ENCODE peak calls at places on chromosomes 16 and 17, in ten cellular contexts. One of them, this sample, is unnamed.

GRCh38 chr17:41226051-41226450 is 397 bp upstream of the KRTAP9-2 start:
- DNase-seq in HCT116: no peak
- DNase-seq in prostate gland: no peak
- DNase-seq in K562: no peak
- DNase-seq in GM12878: no peak
- DNase-seq in H1: no peak
- DNase-seq in suprapubic skin: no peak
- DNase-seq in stomach: no peak
- DNase-seq in sigmoid colon: no peak
- DNase-seq in upper lobe of left lung: no peak
- DNase-seq in this sample: no peak

GRCh38 chr16:69406780-69407331 is 17.6 kb upstream of the CYB5B start:
- DNase-seq in K562: peak
- DNase-seq in stomach: no peak
- DNase-seq in prostate gland: no peak
- DNase-seq in suprapubic skin: no peak
- DNase-seq in GM12878: no peak
- DNase-seq in sigmoid colon: no peak
- DNase-seq in H1: no peak
- DNase-seq in upper lobe of left lung: no peak
- DNase-seq in HCT116: peak
- DNase-seq in this sample: no peak

GRCh38 chr17:27762527-27763305 is 37.6 kb downstream of the NOS2 start:
- DNase-seq in suprapubic skin: no peak
- DNase-seq in H1: peak
- DNase-seq in stomach: no peak
- DNase-seq in prostate gland: no peak
- DNase-seq in upper lobe of left lung: no peak
- DNase-seq in GM12878: no peak
- DNase-seq in K562: no peak
- DNase-seq in HCT116: no peak
- DNase-seq in sigmoid colon: no peak
- DNase-seq in this sample: no peak

GRCh38 chr17:45052052-45052772 is 780 bp upstream of the DCAKD start:
- DNase-seq in H1: peak
- DNase-seq in prostate gland: peak
- DNase-seq in sigmoid colon: peak
- DNase-seq in upper lobe of left lung: peak
- DNase-seq in suprapubic skin: peak
- DNase-seq in K562: peak
- DNase-seq in HCT116: no peak
- DNase-seq in stomach: peak
- DNase-seq in GM12878: no peak
- DNase-seq in this sample: no peak

GRCh38 chr17:15257316-15257925 is 7.7 kb downstream of the PMP22 start:
- DNase-seq in upper lobe of left lung: peak
- DNase-seq in K562: peak
- DNase-seq in GM12878: peak
- DNase-seq in sigmoid colon: peak
- DNase-seq in prostate gland: peak
- DNase-seq in HCT116: peak
- DNase-seq in stomach: peak
- DNase-seq in H1: peak
- DNase-seq in suprapubic skin: peak
- DNase-seq in this sample: no peak

GRCh38 chr17:38454528-38454927 is 26.3 kb downstream of the ARHGAP23 start:
- DNase-seq in prostate gland: peak
- DNase-seq in sigmoid colon: peak
- DNase-seq in stomach: peak
- DNase-seq in suprapubic skin: peak
- DNase-seq in HCT116: peak
- DNase-seq in K562: no peak
- DNase-seq in H1: no peak
- DNase-seq in upper lobe of left lung: no peak
- DNase-seq in GM12878: no peak
- DNase-seq in this sample: no peak

GRCh38 chr17:7466644-7467341 is 12.6 kb downstream of the ZBTB4 start:
- DNase-seq in prostate gland: no peak
- DNase-seq in upper lobe of left lung: no peak
- DNase-seq in H1: no peak
- DNase-seq in sigmoid colon: peak
- DNase-seq in suprapubic skin: no peak
- DNase-seq in K562: no peak
- DNase-seq in GM12878: no peak
- DNase-seq in stomach: peak
- DNase-seq in HCT116: no peak
- DNase-seq in this sample: no peak

GRCh38 chr16:65889533-65889966 is 476.9 kb upstream of the CDH5 start:
- DNase-seq in H1: no peak
- DNase-seq in K562: no peak
- DNase-seq in GM12878: no peak
- DNase-seq in stomach: no peak
- DNase-seq in suprapubic skin: no peak
- DNase-seq in upper lobe of left lung: no peak
- DNase-seq in prostate gland: peak
- DNase-seq in sigmoid colon: no peak
- DNase-seq in HCT116: no peak
- DNase-seq in this sample: peak

GRCh38 chr17:57396515-57396921 is 140.2 kb downstream of the MSI2 start:
- DNase-seq in GM12878: no peak
- DNase-seq in upper lobe of left lung: no peak
- DNase-seq in H1: no peak
- DNase-seq in HCT116: no peak
- DNase-seq in prostate gland: no peak
- DNase-seq in stomach: no peak
- DNase-seq in suprapubic skin: no peak
- DNase-seq in K562: no peak
- DNase-seq in sigmoid colon: no peak
- DNase-seq in this sample: no peak

GRCh38 chr17:47776330-47777197 is 43.5 kb downstream of the TBX21 start:
- DNase-seq in GM12878: no peak
- DNase-seq in sigmoid colon: no peak
- DNase-seq in HCT116: peak
- DNase-seq in prostate gland: no peak
- DNase-seq in H1: no peak
- DNase-seq in upper lobe of left lung: no peak
- DNase-seq in suprapubic skin: no peak
- DNase-seq in stomach: no peak
- DNase-seq in K562: peak
- DNase-seq in this sample: no peak

DNA sequence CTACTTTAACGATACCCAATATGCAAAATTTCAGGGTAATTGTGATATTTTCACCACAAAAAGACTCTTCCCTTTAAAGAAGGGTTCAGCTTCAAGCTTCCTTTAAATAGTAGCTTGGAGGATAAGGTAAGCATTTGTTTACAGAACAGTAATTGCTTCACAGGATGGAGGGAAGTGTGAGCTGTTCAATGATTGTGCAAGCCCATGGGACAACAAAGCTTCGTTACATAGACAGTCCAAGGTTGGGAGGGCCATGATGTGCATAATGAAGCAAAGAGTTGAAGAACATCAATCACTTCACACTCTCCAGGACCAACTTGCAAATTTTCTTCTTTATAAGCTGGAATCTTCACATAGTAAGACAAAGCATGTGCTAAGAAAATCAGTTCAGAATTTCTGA is 145.0 kb upstream of the ASIC2 start:
- DNase-seq in K562: no peak
- DNase-seq in stomach: no peak
- DNase-seq in prostate gland: no peak
- DNase-seq in sigmoid colon: no peak
- DNase-seq in upper lobe of left lung: no peak
- DNase-seq in H1: no peak
- DNase-seq in GM12878: no peak
- DNase-seq in suprapubic skin: no peak
- DNase-seq in HCT116: no peak
- DNase-seq in this sample: no peak
- TF ChIP-seq CTCF in K562: no peak
- TF ChIP-seq CTCF in stomach: no peak
- TF ChIP-seq CTCF in prostate gland: no peak
- TF ChIP-seq CTCF in sigmoid colon: no peak
- TF ChIP-seq CTCF in upper lobe of left lung: no peak
- TF ChIP-seq CTCF in H1: no peak
- TF ChIP-seq CTCF in GM12878: no peak
- TF ChIP-seq CTCF in suprapubic skin: no peak
- TF ChIP-seq CTCF in HCT116: no peak
- TF ChIP-seq CTCF in this sample: no peak

DNA sequence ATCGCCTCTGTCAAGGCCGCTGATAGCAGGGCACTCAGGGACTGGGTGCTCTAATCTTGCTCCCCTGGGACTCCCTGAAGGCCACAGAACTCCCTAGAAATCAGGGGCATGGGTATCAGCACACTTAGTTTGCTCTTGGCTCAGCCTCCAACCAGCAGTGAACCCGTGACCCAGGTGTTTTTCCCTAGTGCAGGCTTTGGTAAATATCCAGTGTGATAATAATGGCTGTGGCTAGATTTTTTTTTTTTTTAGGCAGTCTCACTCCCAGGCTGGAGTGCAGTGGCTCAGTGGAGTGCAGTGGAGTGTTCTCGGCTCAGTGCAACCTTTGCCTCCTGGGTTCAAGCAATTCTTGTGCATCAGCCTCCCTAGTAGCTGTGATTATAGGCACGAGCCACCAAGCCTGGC is 10.3 kb downstream of the NUPR1 start:
- DNase-seq in stomach: peak
- DNase-seq in suprapubic skin: no peak
- DNase-seq in H1: no peak
- DNase-seq in upper lobe of left lung: no peak
- DNase-seq in K562: no peak
- DNase-seq in sigmoid colon: no peak
- DNase-seq in prostate gland: no peak
- DNase-seq in GM12878: no peak
- DNase-seq in HCT116: no peak
- DNase-seq in this sample: no peak
- TF ChIP-seq POLR2AphosphoS5 in stomach: no peak
- TF ChIP-seq POLR2AphosphoS5 in suprapubic skin: no peak
- TF ChIP-seq POLR2AphosphoS5 in H1: no peak
- TF ChIP-seq POLR2AphosphoS5 in upper lobe of left lung: no peak
- TF ChIP-seq POLR2AphosphoS5 in K562: no peak
- TF ChIP-seq POLR2AphosphoS5 in sigmoid colon: no peak
- TF ChIP-seq POLR2AphosphoS5 in prostate gland: no peak
- TF ChIP-seq POLR2AphosphoS5 in GM12878: no peak
- TF ChIP-seq POLR2AphosphoS5 in HCT116: no peak
- TF ChIP-seq POLR2AphosphoS5 in this sample: no peak

GRCh38 chr16:49283376-49284049 is 1.9 kb upstream of the CBLN1 start:
- DNase-seq in stomach: no peak
- DNase-seq in prostate gland: no peak
- DNase-seq in H1: no peak
- DNase-seq in upper lobe of left lung: peak
- DNase-seq in HCT116: no peak
- DNase-seq in suprapubic skin: no peak
- DNase-seq in GM12878: no peak
- DNase-seq in sigmoid colon: no peak
- DNase-seq in K562: no peak
- DNase-seq in this sample: peak

GRCh38 chr16:49281481-49281842 is at the start of gene CBLN1:
- DNase-seq in suprapubic skin: no peak
- DNase-seq in prostate gland: no peak
- DNase-seq in K562: no peak
- DNase-seq in stomach: no peak
- DNase-seq in HCT116: no peak
- DNase-seq in upper lobe of left lung: no peak
- DNase-seq in H1: no peak
- DNase-seq in sigmoid colon: no peak
- DNase-seq in GM12878: no peak
- DNase-seq in this sample: peak

GRCh38 chr16:49282690-49283375 is 1.2 kb upstream of the CBLN1 start:
- DNase-seq in H1: peak
- DNase-seq in GM12878: no peak
- DNase-seq in stomach: no peak
- DNase-seq in suprapubic skin: no peak
- DNase-seq in K562: no peak
- DNase-seq in upper lobe of left lung: peak
- DNase-seq in prostate gland: no peak
- DNase-seq in HCT116: no peak
- DNase-seq in sigmoid colon: no peak
- DNase-seq in this sample: peak

GRCh38 chr16:49280861-49281331 is 742 bp downstream of the CBLN1 start:
- DNase-seq in stomach: no peak
- DNase-seq in upper lobe of left lung: peak
- DNase-seq in suprapubic skin: no peak
- DNase-seq in prostate gland: no peak
- DNase-seq in sigmoid colon: no peak
- DNase-seq in K562: no peak
- DNase-seq in GM12878: no peak
- DNase-seq in H1: peak
- DNase-seq in HCT116: no peak
- DNase-seq in this sample: peak

GRCh38 chr16:49281843-49282642 is 405 bp upstream of the CBLN1 start:
- DNase-seq in sigmoid colon: peak
- DNase-seq in GM12878: no peak
- DNase-seq in H1: peak
- DNase-seq in stomach: peak
- DNase-seq in suprapubic skin: peak
- DNase-seq in K562: peak
- DNase-seq in prostate gland: peak
- DNase-seq in HCT116: no peak
- DNase-seq in upper lobe of left lung: peak
- DNase-seq in this sample: peak
- TF ChIP-seq POLR2A in sigmoid colon: no peak
- TF ChIP-seq POLR2A in GM12878: no peak
- TF ChIP-seq POLR2A in H1: no peak
- TF ChIP-seq POLR2A in stomach: no peak
- TF ChIP-seq POLR2A in suprapubic skin: no peak
- TF ChIP-seq POLR2A in K562: no peak
- TF ChIP-seq POLR2A in prostate gland: no peak
- TF ChIP-seq POLR2A in HCT116: no peak
- TF ChIP-seq POLR2A in upper lobe of left lung: no peak
- TF ChIP-seq POLR2A in this sample: no peak

GRCh38 chr17:63697341-63698286 is 2.3 kb downstream of the LIMD2 start:
- DNase-seq in H1: peak
- DNase-seq in GM12878: peak
- DNase-seq in sigmoid colon: no peak
- DNase-seq in HCT116: peak
- DNase-seq in suprapubic skin: no peak
- DNase-seq in K562: peak
- DNase-seq in upper lobe of left lung: peak
- DNase-seq in prostate gland: no peak
- DNase-seq in stomach: peak
- DNase-seq in this sample: no peak
- TF ChIP-seq CTCF in H1: peak
- TF ChIP-seq CTCF in GM12878: peak
- TF ChIP-seq CTCF in sigmoid colon: peak
- TF ChIP-seq CTCF in HCT116: peak
- TF ChIP-seq CTCF in suprapubic skin: peak
- TF ChIP-seq CTCF in K562: peak
- TF ChIP-seq CTCF in upper lobe of left lung: peak
- TF ChIP-seq CTCF in prostate gland: peak
- TF ChIP-seq CTCF in stomach: peak
- TF ChIP-seq CTCF in this sample: peak